ENCODE peak calls at places on chromosomes 2 and 18, in eight cellular contexts. W is adrenal gland, I is DND-41, F is MM.1S, Z is left ventricle myocardium inferior, H is PC-3, U is brain microvascular endothelial cell, N is AG04450. A is an unnamed sample.

GRCh38 chr2:1748741-1749488 is 4.6 kb upstream of the PXDN start:
- DNase-seq in W (no peak), I (no peak), F (no peak), Z (no peak), H (no peak), U (no peak), N (no peak), A (no peak)

GRCh38 chr2:220432645-220433044 is 805.2 kb downstream of the SLC4A3 start:
- DNase-seq in W (no peak), I (no peak), F (peak; percentile 48), Z (no peak), H (no peak), U (no peak), N (no peak), A (no peak)

GRCh38 chr2:135647836-135648579 is 93.6 kb upstream of the UBXN4 start:
- DNase-seq in W (no peak), I (no peak), F (no peak), Z (no peak), H (no peak), U (no peak), N (no peak), A (no peak)

GRCh38 chr2:45851111-45851510 is 199.6 kb downstream of the PRKCE start:
- DNase-seq in W (no peak), I (no peak), F (no peak), Z (no peak), H (peak; percentile 59), U (no peak), N (no peak), A (no peak)

GRCh38 chr2:233882353-233882752 is 14.2 kb upstream of the MSL3B start:
- DNase-seq in W (no peak), I (no peak), F (no peak), Z (no peak), H (no peak), U (no peak), N (no peak), A (no peak)

GRCh38 chr2:46142546-46143329 is 154.5 kb upstream of the EPAS1 start:
- DNase-seq in W (no peak), I (no peak), F (no peak), Z (no peak), H (peak; percentile 52), U (no peak), N (no peak), A (no peak)

GRCh38 chr2:176592230-176592629 is 323.0 kb downstream of the MTX2 start:
- DNase-seq in W (no peak), I (no peak), F (no peak), Z (no peak), H (no peak), U (no peak), N (no peak), A (no peak)

GRCh38 chr2:8541223-8541622 is 140.6 kb upstream of the ID2 start:
- DNase-seq in W (no peak), I (peak; percentile 94), F (no peak), Z (peak; percentile 2), H (no peak), U (no peak), N (no peak), A (no peak)

GRCh38 chr18:59282341-59282740 is 9.1 kb upstream of the RAX start:
- DNase-seq in W (no peak), I (no peak), F (no peak), Z (no peak), H (no peak), U (no peak), N (no peak), A (no peak)

GRCh38 chr2:98444436-98445166 is at the start of gene INPP4A:
- DNase-seq in W (peak; percentile 77), I (peak; percentile 84), F (peak; percentile 85), Z (peak; percentile 80), H (peak; percentile 80), U (no peak), N (no peak), A (peak; percentile 98)

GRCh38 chr2:216551669-216552068 is 53.0 kb downstream of the RPL37A start:
- DNase-seq in W (no peak), I (no peak), F (no peak), Z (no peak), H (peak; percentile 31), U (no peak), N (no peak), A (no peak)

GRCh38 chr2:179692610-179693009 is 168.8 kb downstream of the ZNF385B start:
- DNase-seq in W (no peak), I (no peak), F (no peak), Z (no peak), H (peak; percentile 56), U (no peak), N (no peak), A (no peak)

GRCh38 chr2:206531996-206532543 is 88.7 kb downstream of the ADAM23 start:
- DNase-seq in W (peak; percentile 24), I (no peak), F (peak; percentile 35), Z (no peak), H (no peak), U (peak; percentile 3), N (no peak), A (no peak)

GRCh38 chr18:58320907-58321561 is 277.0 kb downstream of the NEDD4L start:
- DNase-seq in W (no peak), I (no peak), F (no peak), Z (no peak), H (no peak), U (no peak), N (no peak), A (no peak)

GRCh38 chr2:236505648-236506047 is 64.0 kb upstream of the ACKR3 start:
- DNase-seq in W (no peak), I (no peak), F (no peak), Z (no peak), H (no peak), U (no peak), N (no peak), A (no peak)

GRCh38 chr2:45709137-45709536 is 57.7 kb downstream of the PRKCE start:
- DNase-seq in W (peak; percentile 33), I (no peak), F (no peak), Z (peak; percentile 53), H (no peak), U (no peak), N (no peak), A (no peak)

DNA sequence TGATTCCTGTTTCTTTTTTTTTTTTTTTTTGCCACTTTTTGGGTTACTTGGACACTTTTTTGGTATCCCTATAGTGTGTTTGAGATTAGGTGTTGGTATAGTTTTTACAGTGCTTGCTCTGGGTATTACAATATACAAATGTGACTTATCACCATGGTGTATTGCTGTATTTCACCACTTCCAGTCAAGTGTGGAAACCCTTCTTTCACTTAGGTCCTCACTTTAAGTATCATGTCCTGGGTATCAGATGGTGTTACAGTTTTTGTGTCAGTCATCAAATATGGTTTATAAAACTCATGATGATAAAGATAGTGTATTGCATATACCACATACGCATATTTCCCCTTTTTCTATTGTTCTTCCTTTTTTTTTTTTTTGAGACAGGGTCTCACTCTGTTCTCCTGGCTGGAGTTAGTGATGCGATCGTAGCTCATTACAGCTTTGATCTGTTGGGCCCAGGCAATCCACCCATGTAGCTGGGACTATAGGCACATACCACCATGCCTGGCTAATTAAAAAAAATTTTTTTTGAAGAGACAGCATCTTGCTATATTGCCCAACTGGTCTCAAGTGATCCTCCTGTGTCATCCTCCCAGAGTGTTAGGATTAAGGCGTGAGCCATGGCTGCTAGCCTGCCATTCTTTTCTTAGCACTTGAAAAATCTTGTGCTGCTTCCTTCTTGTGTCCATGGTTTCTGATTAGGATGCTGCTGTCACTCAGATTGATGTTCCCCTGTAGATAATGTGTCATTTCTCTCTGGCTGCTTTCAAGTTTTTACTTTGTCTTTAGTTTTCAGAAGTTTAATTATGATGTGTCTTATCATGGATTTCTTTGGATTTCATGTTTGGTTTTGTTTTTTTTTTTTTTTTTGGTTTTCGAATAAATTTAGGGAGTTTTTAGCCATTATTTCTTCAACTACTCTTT is 2.1 kb downstream of the ATP9B start:
- DNase-seq in W (no peak), I (no peak), F (no peak), Z (no peak), H (no peak), U (no peak), N (no peak), A (no peak)
- H3K27ac ChIP-seq in W (no peak overlapping the region), I (no peak overlapping the region), F (no peak overlapping the region), Z (no peak overlapping the region), H (no peak overlapping the region), U (no peak overlapping the region), N (no peak overlapping the region), A (no peak overlapping the region)

GRCh38 chr18:28735731-28736130 is 558.8 kb upstream of the CDH2 start:
- DNase-seq in W (no peak), I (no peak), F (no peak), Z (no peak), H (peak; percentile 82), U (peak; percentile 28), N (no peak), A (peak; percentile 9)
- H3K27ac ChIP-seq in W (no peak overlapping the region), I (no peak overlapping the region), F (no peak overlapping the region), Z (no peak overlapping the region), H (peak overlapping the region; percentile 32), U (no peak overlapping the region), N (no peak overlapping the region), A (peak overlapping the region; percentile 91)

GRCh38 chr2:69132960-69133590 is 120.1 kb downstream of the ANTXR1 start:
- DNase-seq in W (no peak), I (no peak), F (no peak), Z (no peak), H (peak; percentile 59), U (no peak), N (no peak), A (no peak)

GRCh38 chr2:69134546-69134945 is 121.6 kb downstream of the ANTXR1 start:
- DNase-seq in W (no peak), I (no peak), F (no peak), Z (no peak), H (no peak), U (no peak), N (no peak), A (no peak)

GRCh38 chr2:69133898-69134297 is 120.9 kb downstream of the ANTXR1 start:
- DNase-seq in W (no peak), I (no peak), F (no peak), Z (no peak), H (no peak), U (no peak), N (no peak), A (no peak)

GRCh38 chr2:69131452-69131851 is 118.5 kb downstream of the ANTXR1 start:
- DNase-seq in W (no peak), I (no peak), F (no peak), Z (no peak), H (no peak), U (no peak), N (no peak), A (no peak)

DNA sequence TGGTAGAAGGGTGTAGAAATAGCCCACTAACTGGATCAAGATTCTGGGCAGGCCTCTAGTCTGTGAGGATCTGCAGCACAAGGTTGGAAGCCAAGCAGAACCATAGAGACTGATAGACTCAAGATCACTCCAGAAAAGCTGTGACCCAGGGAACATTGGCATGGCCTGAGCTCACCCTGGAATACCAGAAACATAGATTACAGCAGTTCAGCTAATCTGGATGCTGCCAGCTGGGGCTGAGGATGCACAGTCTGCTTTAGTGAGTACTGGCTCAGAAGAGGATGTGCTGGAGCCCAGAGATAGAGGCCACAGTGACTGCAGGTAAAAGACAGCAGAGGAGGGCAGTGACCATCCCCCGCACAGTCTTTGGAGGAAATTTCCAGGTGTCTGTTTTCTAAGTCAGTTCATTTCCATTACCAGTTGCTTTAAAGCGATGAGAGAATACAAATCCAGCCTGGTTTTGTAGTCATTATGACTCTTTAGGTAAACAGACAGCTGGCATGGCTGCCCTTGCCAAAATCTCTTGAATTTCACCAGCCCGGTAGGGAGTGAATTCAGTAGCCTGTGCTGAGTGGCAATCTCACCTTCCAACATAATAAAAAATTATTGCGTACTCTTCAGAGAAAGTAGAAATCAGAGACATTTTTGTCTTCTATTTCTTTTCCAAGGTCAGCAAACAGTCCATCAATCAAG is 119.2 kb downstream of the ANTXR1 start:
- DNase-seq in W (no peak), I (no peak), F (no peak), Z (no peak), H (peak; percentile 95), U (no peak), N (no peak), A (no peak)
- H3K27ac ChIP-seq in W (peak overlapping the region; percentile 4), I (no peak overlapping the region), F (no peak overlapping the region), Z (no peak overlapping the region), H (peak overlapping the region; percentile 77), U (no peak overlapping the region), N (no peak overlapping the region), A (no peak overlapping the region)

GRCh38 chr2:47560107-47560819 is 157.3 kb downstream of the MSH2 start:
- DNase-seq in W (no peak), I (no peak), F (no peak), Z (peak; percentile 58), H (no peak), U (no peak), N (no peak), A (no peak)
- H3K27ac ChIP-seq in W (no peak overlapping the region), I (no peak overlapping the region), F (no peak overlapping the region), Z (peak overlapping the region; percentile 74), H (no peak overlapping the region), U (no peak overlapping the region), N (no peak overlapping the region), A (no peak overlapping the region)

A was measured in SK-N-SH.